ENCODE peak calls at places on chromosomes 3 and 15, in four cellular contexts. B, C, J and Z are unnamed samples.

GRCh38 chr3:127831723-127832172 is 9.4 kb upstream of the MGLL start:
- DNase-seq in J (no peak), B (peak), C (peak), Z (no peak)

GRCh38 chr3:87580782-87581181 is 304.4 kb upstream of the POU1F1 start:
- DNase-seq in B (no peak), J (no peak), C (no peak), Z (no peak)

GRCh38 chr15:47429376-47429775 is 287.9 kb upstream of the SEMA6D start:
- DNase-seq in B (no peak), J (no peak), C (no peak), Z (no peak)

GRCh38 chr15:42059661-42060476 is 34.5 kb downstream of the PLA2G4D start:
- DNase-seq in J (no peak), B (peak), C (peak), Z (peak)

GRCh38 chr3:32630266-32630665 is 54.7 kb upstream of the CNOT10 start:
- DNase-seq in C (no peak), J (no peak), B (no peak), Z (no peak)

GRCh38 chr3:126835472-126836219 is 131.6 kb downstream of the CHCHD6 start:
- DNase-seq in C (no peak), B (peak), J (peak), Z (no peak)

GRCh38 chr15:49901867-49902775 is 216.9 kb downstream of the ATP8B4 start:
- DNase-seq in J (no peak), B (no peak), C (no peak), Z (no peak)

GRCh38 chr15:61084944-61085367 is 144.1 kb downstream of the RORA start:
- DNase-seq in J (no peak), B (peak), C (no peak), Z (no peak)

GRCh38 chr3:39267631-39268553 is 11.9 kb downstream of the CX3CR1 start:
- DNase-seq in C (no peak), J (no peak), B (no peak), Z (no peak)

GRCh38 chr3:97821413-97821809 is 400 bp upstream of the CRYBG3 start:
- DNase-seq in B (no peak), C (peak), J (no peak), Z (no peak)

GRCh38 chr3:10692039-10692438 is 124.0 kb upstream of the SLC6A11 start:
- DNase-seq in B (no peak), J (no peak), C (no peak), Z (no peak)

GRCh38 chr3:169886671-169887070 is 16.9 kb upstream of the LRRC31 start:
- DNase-seq in B (no peak), J (peak), C (peak), Z (no peak)

GRCh38 chr15:94346272-94346671 is 114.9 kb downstream of the MCTP2 start:
- DNase-seq in C (no peak), J (no peak), B (no peak), Z (no peak)

GRCh38 chr3:35521196-35521595 is 118.1 kb upstream of the ARPP21 start:
- DNase-seq in J (no peak), B (peak), C (no peak), Z (no peak)

GRCh38 chr15:48680841-48681240 is 35.3 kb upstream of the FBN1 start:
- DNase-seq in B (no peak), J (peak), C (no peak), Z (no peak)

GRCh38 chr3:104952587-104952986 is 414.1 kb upstream of the ALCAM start:
- DNase-seq in C (no peak), B (no peak), J (peak), Z (no peak)

GRCh38 chr15:41417812-41418211 is 917 bp downstream of the RTF1 start:
- DNase-seq in B (no peak), J (no peak), C (no peak), Z (no peak)

GRCh38 chr15:76059320-76060097 is at the start of gene TMEM266:
- DNase-seq in B (peak), J (no peak), C (peak), Z (no peak)

GRCh38 chr15:25469377-25469776 is 30.6 kb upstream of the UBE3A start:
- DNase-seq in J (no peak), C (no peak), B (no peak), Z (no peak)

GRCh38 chr3:101577276-101577675 is 3.3 kb downstream of the PCNP start:
- DNase-seq in J (no peak), C (no peak), B (no peak), Z (no peak)

GRCh38 chr15:68425428-68426060 is 6.4 kb downstream of the ITGA11 start:
- DNase-seq in B (no peak), J (no peak), C (no peak), Z (no peak)

GRCh38 chr3:123774474-123774873 is 109.7 kb downstream of the MYLK start:
- DNase-seq in B (no peak), J (no peak), C (no peak), Z (no peak)

GRCh38 chr15:43948691-43949325 is 122.0 kb downstream of the WDR76 start:
- DNase-seq in J (no peak), B (no peak), C (no peak), Z (no peak)

GRCh38 chr15:25687689-25688088 is 175.4 kb downstream of the ATP10A start:
- DNase-seq in B (no peak), C (no peak), J (no peak), Z (no peak)

GRCh38 chr3:3753416-3753815 is 45.8 kb upstream of the LRRN1 start:
- DNase-seq in C (no peak), J (no peak), B (peak), Z (no peak)

GRCh38 chr3:54342676-54343075 is 220.3 kb downstream of the CACNA2D3 start:
- DNase-seq in C (no peak), B (no peak), J (no peak), Z (no peak)

GRCh38 chr3:117059990-117060338 is 350.4 kb downstream of the TUSC7 start:
- DNase-seq in J (no peak), B (no peak), C (no peak), Z (no peak)

GRCh38 chr3:62229201-62229600 is 144.1 kb downstream of the FEZF2 start:
- DNase-seq in C (no peak), B (peak), J (no peak), Z (no peak)

GRCh38 chr15:20351448-20351961 is 190.1 kb downstream of the GOLGA6L6 start:
- DNase-seq in C (peak), J (no peak), B (no peak), Z (no peak)

GRCh38 chr3:49025005-49025792 is 3.3 kb downstream of the NDUFAF3 start:
- DNase-seq in B (no peak), J (no peak), C (no peak), Z (no peak)

DNA sequence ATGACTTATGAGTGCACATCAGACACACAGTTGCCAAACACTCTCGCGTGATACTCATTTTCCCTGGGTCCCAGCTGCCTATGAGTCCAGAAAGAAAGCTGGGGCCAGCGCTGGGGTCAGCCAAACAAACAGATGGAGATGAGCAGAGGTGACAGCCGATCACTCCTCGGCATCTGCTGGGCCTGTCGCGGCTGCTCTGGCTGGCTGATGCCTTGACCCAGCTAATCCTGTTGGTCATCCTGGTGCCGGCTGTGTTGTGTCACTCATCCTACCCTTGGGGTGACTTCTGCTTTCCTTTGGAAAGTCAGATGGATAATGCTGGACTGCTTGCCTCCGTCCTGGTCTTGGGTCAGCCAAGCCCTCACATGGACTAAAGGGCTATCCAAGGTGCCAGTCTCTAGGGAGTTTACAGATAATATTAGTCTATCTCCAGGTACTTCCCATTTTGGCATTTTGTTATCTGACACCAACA is 105.3 kb upstream of the PDZRN3 start:
- DNase-seq in J (no peak), C (no peak), B (peak), Z (no peak)
- H3K4me3 ChIP-seq in J (no peak), C (no peak), B (no peak), Z (no peak)

GRCh38 chr15:72233759-72234158 is 2.8 kb upstream of the PKM start:
- DNase-seq in J (no peak), C (no peak), B (no peak), Z (no peak)
- H3K27ac ChIP-seq in J (no peak), C (no peak), B (no peak), Z (no peak)

GRCh38 chr15:38061856-38062649 is 127.6 kb downstream of the TMCO5A start:
- DNase-seq in J (no peak), C (no peak), B (no peak), Z (no peak)
- H3K4me3 ChIP-seq in J (no peak), C (no peak), B (no peak), Z (no peak)

DNA sequence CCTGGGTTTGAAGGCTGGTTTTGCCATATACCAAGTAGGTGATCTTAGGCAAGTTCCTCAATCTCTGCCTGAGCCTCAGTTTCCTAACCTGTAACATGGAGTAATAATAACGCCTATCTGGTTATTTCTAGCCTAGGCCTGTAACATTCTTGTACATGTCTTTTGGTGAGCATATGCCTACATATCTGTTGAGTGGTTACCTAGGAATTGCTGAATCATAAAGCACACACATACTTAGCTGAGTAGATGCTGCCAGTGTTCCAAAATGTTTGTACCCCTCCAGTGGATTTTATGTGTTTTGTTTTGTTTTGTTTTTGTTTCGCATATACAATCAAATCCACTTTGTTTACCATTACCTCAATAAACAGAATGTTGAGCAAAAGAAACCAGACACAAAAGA is 17.4 kb upstream of the MFGE8 start:
- DNase-seq in B (no peak), J (no peak), C (no peak), Z (no peak)
- H3K27ac ChIP-seq in B (no peak), J (no peak), C (no peak), Z (no peak)

GRCh38 chr15:63385911-63386531 is 4.4 kb upstream of the CA12 start:
- DNase-seq in B (no peak), C (no peak), J (no peak), Z (no peak)
- H3K4me3 ChIP-seq in B (no peak), C (no peak), J (no peak), Z (no peak)

DNA sequence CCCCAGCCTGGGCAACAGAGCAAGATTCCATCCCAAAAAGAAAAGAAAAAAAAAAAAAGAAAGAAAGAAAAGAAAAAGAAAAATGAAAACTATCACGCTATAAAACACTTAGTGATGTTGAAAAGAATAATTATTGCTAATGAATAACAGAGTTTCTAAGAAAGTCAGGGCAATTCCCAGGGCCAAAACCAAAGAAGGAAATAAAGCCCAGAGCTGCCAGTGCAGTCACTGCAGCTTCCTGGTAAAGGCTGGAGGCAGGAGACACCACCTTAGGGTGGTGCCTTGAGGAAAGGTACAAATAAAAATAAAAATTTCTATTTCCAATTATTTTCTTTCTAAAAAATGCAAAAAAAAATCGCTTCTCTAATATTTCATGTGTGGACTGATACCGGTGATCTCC is 19.7 kb upstream of the UACA start:
- DNase-seq in B (no peak), J (no peak), C (no peak), Z (no peak)
- H3K27ac ChIP-seq in B (no peak), J (no peak), C (no peak), Z (no peak)